ENCODE peak calls at places on chromosomes 5 and 9, in eight cellular contexts. P, F, X, Z, T, M, N and Q are unnamed samples.

GRCh38 chr5:143618146-143618545 is 193.8 kb upstream of the HMHB1 start:
- DNase-seq in P (no peak), F (no peak), X (no peak), Z (no peak), T (no peak), M (no peak), N (no peak), Q (no peak)

GRCh38 chr9:98960409-98960808 is 16.7 kb downstream of the COL15A1 start:
- DNase-seq in P (no peak), F (no peak), X (no peak), Z (no peak), T (no peak), M (no peak), N (no peak), Q (no peak)

GRCh38 chr5:178590141-178590923 is at the start of gene COL23A1:
- DNase-seq in P (peak; percentile 8), F (peak; percentile 39), X (peak; percentile 83), Z (no peak), T (no peak), M (no peak), N (peak; percentile 33), Q (no peak)

GRCh38 chr9:136015656-136016055 is 54.5 kb upstream of the UBAC1 start:
- DNase-seq in P (no peak), F (no peak), X (no peak), Z (no peak), T (peak; percentile 17), M (no peak), N (no peak), Q (no peak)

GRCh38 chr9:125525846-125526619 is 181.0 kb downstream of the MAPKAP1 start:
- DNase-seq in P (no peak), F (no peak), X (no peak), Z (no peak), T (no peak), M (no peak), N (no peak), Q (no peak)

GRCh38 chr5:120568716-120569115 is 104.6 kb downstream of the PRR16 start:
- DNase-seq in P (no peak), F (no peak), X (no peak), Z (no peak), T (no peak), M (no peak), N (no peak), Q (no peak)

GRCh38 chr9:126516936-126517750 is 96.6 kb upstream of the LMX1B start:
- DNase-seq in P (peak; percentile 72), F (peak; percentile 65), X (peak; percentile 91), Z (peak; percentile 29), T (peak; percentile 49), M (peak; percentile 90), N (peak; percentile 59), Q (peak; percentile 69)

GRCh38 chr9:126397056-126397455 is 70.4 kb downstream of the MVB12B start:
- DNase-seq in P (peak; percentile 22), F (no peak), X (no peak), Z (no peak), T (peak; percentile 59), M (no peak), N (no peak), Q (no peak)

GRCh38 chr9:110027624-110028023 is 180.3 kb downstream of the C9orf152 start:
- DNase-seq in P (no peak), F (no peak), X (no peak), Z (no peak), T (no peak), M (peak; percentile 55), N (peak; percentile 49), Q (no peak)

GRCh38 chr5:72543365-72543764 is 36.2 kb upstream of the ZNF366 start:
- DNase-seq in P (no peak), F (no peak), X (peak; percentile 49), Z (no peak), T (no peak), M (peak; percentile 77), N (peak; percentile 82), Q (no peak)